ENCODE peak calls at places on chromosomes 6 and 20, in nine cellular contexts. X, I, V, E, W, R, P, Q and B are unnamed samples.
A peak's percentile ranks its signal among the peaks of the same experiment; 100 is the strongest.

GRCh38 chr20:42949865-42950264 is 239.8 kb downstream of the PTPRT start:
- DNase-seq in W (no peak), Q (no peak), R (no peak), V (no peak), X (no peak), I (no peak), E (no peak), P (no peak), B (no peak)

GRCh38 chr6:134373282-134373922 is 55.5 kb upstream of the SGK1 start:
- DNase-seq in X (peak; percentile 50), W (peak; percentile 94), Q (no peak), P (no peak), V (peak; percentile 39), E (no peak), I (peak; percentile 53), R (peak; percentile 87), B (no peak)

GRCh38 chr6:94501546-94501945 is 1075.8 kb upstream of the MANEA start:
- DNase-seq in I (no peak), Q (no peak), W (peak; percentile 40), X (no peak), R (no peak), P (no peak), E (no peak), V (no peak), B (no peak)

GRCh38 chr6:166939276-166939816 is 17.0 kb downstream of the RNASET2 start:
- DNase-seq in E (no peak), V (no peak), P (no peak), X (no peak), R (no peak), I (no peak), Q (no peak), W (no peak), B (no peak)

GRCh38 chr20:18001131-18001921 is 32.5 kb downstream of the MGME1 start:
- DNase-seq in Q (peak; percentile 85), I (peak; percentile 71), P (no peak), R (peak; percentile 94), V (peak; percentile 65), E (peak; percentile 74), W (peak; percentile 75), X (peak; percentile 84), B (no peak)

GRCh38 chr6:164889980-164890379 is 419.4 kb downstream of the C6orf118 start:
- DNase-seq in I (no peak), E (no peak), Q (no peak), P (no peak), X (no peak), R (no peak), V (no peak), W (no peak), B (no peak)

GRCh38 chr6:101614774-101615173 is 221.3 kb downstream of the GRIK2 start:
- DNase-seq in I (no peak), X (no peak), R (peak; percentile 40), E (no peak), W (peak; percentile 15), V (no peak), P (no peak), Q (no peak), B (no peak)

GRCh38 chr6:166955865-166956443 is 396 bp downstream of the RNASET2 start:
- DNase-seq in P (no peak), Q (no peak), V (no peak), X (peak; percentile 61), R (peak; percentile 60), W (no peak), E (no peak), I (peak; percentile 23), B (no peak)

DNA sequence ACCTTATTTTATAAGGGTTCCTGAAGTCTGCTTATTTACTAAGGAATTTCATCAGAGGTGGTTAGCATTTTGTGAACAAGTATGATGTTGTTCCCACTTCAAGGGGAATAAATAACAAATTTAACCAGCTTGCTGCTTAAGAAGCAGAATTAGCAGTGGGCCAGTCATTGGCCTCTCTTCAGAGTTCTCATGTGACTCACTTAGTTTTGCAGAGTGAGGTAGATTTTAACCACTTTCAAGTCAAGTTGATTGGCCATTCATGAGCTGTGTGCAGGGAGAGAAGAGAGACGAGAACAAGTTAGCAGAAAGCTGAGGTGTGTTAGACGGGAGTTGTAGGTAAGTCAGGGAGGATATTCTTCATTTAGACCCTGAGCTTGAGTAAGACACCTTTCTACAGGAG is 18.1 kb downstream of the TOP1 start:
- DNase-seq in E (no peak), X (no peak), V (no peak), R (peak; percentile 56), P (no peak), W (peak; percentile 42), Q (no peak), I (no peak), B (no peak)
- H3K4me1 ChIP-seq in E (peaks cover 20% of the 10 kb centered on the region), X (peaks cover 14% of the 10 kb centered on the region), V (peaks cover 20% of the 10 kb centered on the region), R (peaks cover 52% of the 10 kb centered on the region), P (peaks cover 82% of the 10 kb centered on the region), W (peaks cover 24% of the 10 kb centered on the region), Q (peaks cover 68% of the 10 kb centered on the region), I (peaks cover 53% of the 10 kb centered on the region), B (peaks cover 94% of the 10 kb centered on the region)

DNA sequence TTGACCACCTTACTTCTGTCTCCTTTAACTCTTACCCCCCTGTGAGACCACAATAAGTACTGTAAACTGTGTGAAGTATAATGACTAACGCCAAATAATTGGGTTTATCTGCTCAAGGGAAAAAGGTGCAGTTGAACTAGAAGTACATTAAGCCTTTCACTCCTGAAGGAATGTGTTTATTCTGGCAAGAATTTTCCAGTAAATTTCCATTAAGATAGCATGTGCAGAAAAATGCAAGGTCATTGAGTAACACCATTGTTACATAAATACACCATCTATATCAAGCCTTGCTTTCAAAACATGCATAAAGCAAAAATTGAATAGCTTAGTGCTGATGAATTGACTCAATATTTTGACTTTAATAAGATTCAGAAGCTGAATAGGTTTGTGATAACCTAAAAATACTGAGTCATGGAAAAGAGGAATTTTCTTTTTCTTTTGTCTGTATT is 65.4 kb downstream of the ARHGAP18 start:
- DNase-seq in X (no peak), I (no peak), E (no peak), R (peak; percentile 52), W (peak; percentile 53), Q (no peak), V (no peak), P (no peak), B (no peak)
- H3K27ac ChIP-seq in X (no peak overlapping the region), I (peak overlapping the region; percentile 67), E (peak overlapping the region; percentile 77), R (peak overlapping the region; percentile 29), W (peak overlapping the region; percentile 45), Q (peak overlapping the region; percentile 86), V (peak overlapping the region; percentile 10), P (no peak overlapping the region), B (no peak overlapping the region)

GRCh38 chr20:10591956-10592521 is 81.8 kb downstream of the JAG1 start:
- DNase-seq in Q (no peak), R (peak; percentile 57), V (no peak), E (no peak), P (no peak), W (peak; percentile 67), X (no peak), I (no peak), B (no peak)

GRCh38 chr20:10595985-10596384 is 77.8 kb downstream of the JAG1 start:
- DNase-seq in R (no peak), Q (no peak), P (no peak), E (no peak), W (no peak), X (no peak), V (no peak), I (no peak), B (no peak)

GRCh38 chr20:10596726-10597125 is 77.1 kb downstream of the JAG1 start:
- DNase-seq in V (no peak), X (no peak), Q (no peak), W (peak; percentile 94), P (no peak), I (no peak), R (peak; percentile 86), E (no peak), B (no peak)

GRCh38 chr20:10595230-10595629 is 78.6 kb downstream of the JAG1 start:
- DNase-seq in Q (no peak), W (no peak), P (no peak), E (no peak), V (no peak), I (no peak), R (no peak), X (no peak), B (no peak)

DNA sequence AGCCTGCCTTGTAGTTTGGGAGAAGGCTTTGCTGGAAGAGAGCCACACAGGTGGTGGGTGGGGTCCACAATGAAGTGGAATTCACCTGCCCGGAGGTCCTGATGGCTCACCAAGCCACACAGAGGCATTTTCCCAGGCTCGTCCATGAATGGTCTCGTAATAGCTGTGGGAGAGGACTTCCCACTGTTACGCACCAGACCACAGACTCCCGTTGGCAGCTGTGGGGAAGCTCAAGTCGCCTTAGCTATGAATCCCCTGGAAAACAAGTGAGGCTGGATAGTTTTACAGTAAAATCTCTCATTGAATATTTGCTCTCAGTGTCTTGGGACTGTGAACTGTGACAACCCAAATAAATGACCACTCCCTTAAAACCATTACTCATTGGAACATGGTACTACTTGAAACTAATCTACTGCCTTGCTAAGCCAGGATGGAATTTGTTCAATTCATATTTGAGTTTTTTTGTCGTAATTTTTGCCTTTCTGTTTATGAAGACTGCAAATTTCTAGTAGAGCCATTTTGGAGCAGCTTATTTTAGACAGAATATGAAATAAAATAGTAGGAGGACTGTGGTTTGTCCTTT is 79.4 kb downstream of the JAG1 start:
- DNase-seq in X (no peak), P (no peak), I (no peak), W (no peak), V (no peak), Q (no peak), E (no peak), R (no peak), B (no peak)
- H3K4me1 ChIP-seq in X (peaks cover 2% of the 10 kb centered on the region), P (no peaks in the 10 kb centered on the region), I (no peaks in the 10 kb centered on the region), W (peaks cover 22% of the 10 kb centered on the region), V (peaks cover 1% of the 10 kb centered on the region), Q (peaks cover 74% of the 10 kb centered on the region), E (no peaks in the 10 kb centered on the region), R (peaks cover 53% of the 10 kb centered on the region), B (no peaks in the 10 kb centered on the region)

GRCh38 chr6:37141291-37142046 is 28.5 kb upstream of the PIM1 start:
- DNase-seq in P (no peak), W (peak; percentile 83), X (no peak), Q (no peak), E (peak; percentile 60), I (no peak), V (peak; percentile 54), R (peak; percentile 27), B (no peak)

GRCh38 chr6:37142047-37142614 is 27.8 kb upstream of the PIM1 start:
- DNase-seq in V (no peak), P (no peak), E (no peak), X (no peak), W (no peak), Q (no peak), I (no peak), R (peak; percentile 33), B (no peak)

GRCh38 chr6:37146735-37147157 is 23.2 kb upstream of the PIM1 start:
- DNase-seq in E (no peak), R (no peak), P (no peak), X (no peak), W (no peak), Q (no peak), I (no peak), V (no peak), B (no peak)

GRCh38 chr6:37145443-37145842 is 24.5 kb upstream of the PIM1 start:
- DNase-seq in W (no peak), R (no peak), E (no peak), Q (no peak), X (no peak), P (no peak), I (no peak), V (no peak), B (no peak)

DNA sequence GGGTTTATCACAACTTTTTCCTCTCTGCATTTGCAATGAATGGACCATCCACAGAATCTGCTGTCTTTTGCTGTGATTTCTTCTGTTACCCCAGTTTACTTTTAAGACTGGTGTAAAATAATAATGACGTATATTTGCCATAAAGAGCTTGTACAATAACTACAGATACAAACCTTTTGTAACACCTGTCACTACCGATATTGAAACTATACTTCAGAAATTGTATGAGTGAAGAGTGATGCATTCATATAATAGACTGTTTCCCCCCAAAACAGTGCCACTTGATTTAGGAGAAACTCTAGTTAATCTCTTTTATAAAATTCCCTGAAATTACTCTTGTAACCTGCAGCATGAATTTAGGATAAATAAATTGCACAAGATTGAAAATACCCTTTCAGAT is 26.4 kb upstream of the PIM1 start:
- DNase-seq in X (no peak), I (no peak), Q (no peak), P (no peak), V (no peak), R (no peak), W (no peak), E (no peak), B (no peak)
- H3K27ac ChIP-seq in X (no peak overlapping the region), I (no peak overlapping the region), Q (peak overlapping the region; percentile 17), P (no peak overlapping the region), V (peak overlapping the region; percentile 73), R (peak overlapping the region; percentile 82), W (peak overlapping the region; percentile 74), E (peak overlapping the region; percentile 93), B (no peak overlapping the region)